ENCODE peak calls at places on chromosomes 5 and 9, in ten cellular contexts. C is NCI-H748 treated with DMSO at 0.1 percent for 48 hours; Q is Calu3; R is activated T-cell treated with anti-CD3 and anti-CD28 coated beads, Interleukin-2, amount 50 U/mL, for 72 hours; P is activated naive CD8-positive, alpha-beta T cell treated with anti-CD3 and anti-CD28 coated beads for 36 hours; J is activated CD8-positive, alpha-beta memory T cell treated with anti-CD3 and anti-CD28 coated beads, Interleukin-2, amount 10 ng/mL, durations not matched to agents 7 days and 5 days; S is glutamatergic neuron; Y is NCI-H1092 treated with DMSO at 0.1 percent for 48 hours; B is tibial artery; I is thoracic aorta. D is an unnamed sample.

GRCh38 chr9:81685763-81686613 is 3.4 kb downstream of the TLE1 start:
- DNase-seq in S (no peak), B (no peak), I (no peak), P (no peak), Y (no peak), C (peak; percentile 59), Q (no peak), J (no peak), R (no peak), D (peak; percentile 35)

GRCh38 chr5:134637106-134637721 is 4.6 kb upstream of the SAR1B start:
- DNase-seq in Q (peak; percentile 73), B (no peak), C (no peak), J (no peak), I (no peak), S (no peak), P (no peak), Y (no peak), R (no peak), D (no peak)

GRCh38 chr9:136570916-136571315 is 25.1 kb upstream of the NOTCH1 start:
- DNase-seq in Y (no peak), Q (no peak), P (no peak), I (no peak), C (no peak), B (no peak), R (no peak), J (no peak), S (no peak), D (no peak)

GRCh38 chr5:173733065-173733824 is 116.8 kb upstream of the BOD1 start:
- DNase-seq in I (no peak), Q (no peak), Y (peak; percentile 9), S (no peak), R (no peak), B (no peak), C (no peak), P (no peak), J (no peak), D (no peak)

GRCh38 chr5:29169851-29170250 is 2023.6 kb upstream of the CDH6 start:
- DNase-seq in Y (no peak), Q (no peak), I (no peak), S (no peak), B (no peak), C (no peak), R (no peak), P (no peak), J (no peak), D (no peak)

GRCh38 chr5:60668715-60669304 is 31.2 kb downstream of the DEPDC1B start:
- DNase-seq in R (no peak), S (no peak), I (no peak), J (no peak), Q (no peak), P (no peak), Y (peak; percentile 19), B (no peak), C (peak; percentile 12), D (no peak)

GRCh38 chr5:137176126-137176525 is 323.0 kb downstream of the SPOCK1 start:
- DNase-seq in J (no peak), S (no peak), C (no peak), P (no peak), Q (no peak), R (no peak), I (no peak), Y (no peak), B (no peak), D (no peak)

GRCh38 chr5:157543825-157544622 is 31.6 kb downstream of the ADAM19 start:
- DNase-seq in B (no peak), R (peak; percentile 19), S (no peak), I (no peak), J (peak; percentile 64), C (no peak), P (no peak), Q (no peak), Y (no peak), D (no peak)

GRCh38 chr5:167665841-167666375 is 625.5 kb upstream of the WWC1 start:
- DNase-seq in P (no peak), Y (no peak), S (no peak), Q (no peak), C (no peak), B (no peak), I (no peak), R (no peak), J (no peak), D (no peak)

GRCh38 chr9:91433180-91433579 is 9.5 kb upstream of the NFIL3 start:
- DNase-seq in S (no peak), J (no peak), P (no peak), Q (peak; percentile 32), Y (no peak), B (no peak), C (no peak), R (peak; percentile 30), I (no peak), D (peak; percentile 39)

GRCh38 chr9:31272456-31273295 is 1111.8 kb upstream of the ACO1 start:
- DNase-seq in S (no peak), Q (peak; percentile 44), P (no peak), R (peak; percentile 52), B (no peak), I (no peak), C (no peak), J (no peak), Y (no peak), D (peak; percentile 45)

GRCh38 chr5:172685036-172685435 is 44.0 kb downstream of the NEURL1B start:
- DNase-seq in Y (no peak), S (no peak), Q (no peak), I (no peak), J (no peak), R (no peak), B (no peak), C (no peak), P (no peak), D (no peak)

GRCh38 chr5:34658023-34658422 is 1.9 kb downstream of the RAI14 start:
- DNase-seq in C (peak; percentile 50), B (no peak), J (no peak), S (no peak), R (no peak), Y (no peak), I (no peak), P (no peak), Q (no peak), D (no peak)

GRCh38 chr5:145162641-145163040 is 672.5 kb downstream of the PRELID2 start:
- DNase-seq in Y (no peak), Q (no peak), P (no peak), B (no peak), I (no peak), S (no peak), J (no peak), C (no peak), R (no peak), D (no peak)

GRCh38 chr9:14396171-14396570 is 82.2 kb upstream of the NFIB start:
- DNase-seq in I (no peak), B (no peak), C (no peak), J (no peak), S (no peak), R (no peak), Q (no peak), Y (no peak), P (no peak), D (no peak)

GRCh38 chr9:17589771-17590170 is 10.9 kb downstream of the SH3GL2 start:
- DNase-seq in S (no peak), J (no peak), C (no peak), R (no peak), Q (no peak), Y (no peak), B (no peak), P (no peak), I (no peak), D (no peak)

GRCh38 chr5:134552301-134552700 is 26.8 kb downstream of the JADE2 start:
- DNase-seq in C (no peak), B (peak; percentile 81), J (no peak), S (no peak), R (no peak), P (no peak), Y (no peak), I (peak; percentile 72), Q (peak; percentile 70), D (no peak)

GRCh38 chr9:29044959-29045358 is 1471.7 kb upstream of the C9orf72 start:
- DNase-seq in R (no peak), C (no peak), Y (no peak), I (no peak), J (no peak), S (no peak), P (no peak), Q (no peak), B (no peak), D (no peak)

GRCh38 chr5:150103678-150104549 is 17.6 kb upstream of the CSF1R start:
- DNase-seq in R (no peak), Y (no peak), Q (no peak), S (no peak), C (no peak), J (no peak), P (no peak), I (no peak), B (no peak), D (no peak)